ENCODE peak calls at places on chromosomes 1 and 21, in six cellular contexts. H is iris pigment epithelial cell; Y is AG10803; B is NCI-H748 treated with DMSO at 0.1 percent for 48 hours; V is stimulated activated CD4-positive, alpha-beta T cell treated with anti-CD3 and anti-CD28 coated beads, Interleukin-1b, Interleukin-23, amount 100 ng/mL, for 24 hours; F is EH. N is an unnamed sample.

GRCh38 chr1:214615111-214615510 is 12.1 kb downstream of the CENPF start:
- DNase-seq in H (peak; percentile 55), F (peak; percentile 47), B (no peak), V (no peak), Y (no peak), N (no peak)

GRCh38 chr1:119613769-119614358 is 34.2 kb downstream of the ZNF697 start:
- DNase-seq in F (peak; percentile 87), V (peak; percentile 36), Y (peak; percentile 83), H (peak; percentile 79), B (peak; percentile 73), N (peak; percentile 93)

GRCh38 chr1:149899460-149900284 is at the start of gene BOLA1:
- DNase-seq in H (peak; percentile 94), V (peak; percentile 53), F (peak; percentile 93), B (peak; percentile 90), Y (peak; percentile 80), N (peak; percentile 81)

GRCh38 chr1:94725566-94725965 is 94.6 kb upstream of the SLC44A3 start:
- DNase-seq in V (no peak), Y (no peak), B (no peak), H (peak; percentile 45), F (peak; percentile 54), N (no peak)

GRCh38 chr1:226602186-226603029 is 53.8 kb downstream of the STUM start:
- DNase-seq in F (peak; percentile 82), Y (peak; percentile 98), V (no peak), B (no peak), H (peak; percentile 46), N (no peak)

GRCh38 chr21:36694041-36694515 is 4.8 kb upstream of the SIM2 start:
- DNase-seq in F (no peak), V (no peak), Y (no peak), B (no peak), H (no peak), N (peak; percentile 9)

GRCh38 chr21:27581168-27581567 is 614.3 kb upstream of the ADAMTS5 start:
- DNase-seq in F (peak; percentile 54), B (no peak), Y (peak; percentile 49), H (peak; percentile 55), V (no peak), N (no peak)

GRCh38 chr1:12505639-12506311 is 112.2 kb downstream of the DHRS3 start:
- DNase-seq in B (no peak), V (no peak), H (no peak), Y (no peak), F (no peak), N (no peak)

GRCh38 chr1:155910621-155911121 is 478 bp downstream of the RIT1 start:
- DNase-seq in F (peak; percentile 58), B (peak; percentile 18), Y (no peak), V (no peak), H (peak; percentile 44), N (peak; percentile 8)

GRCh38 chr1:43908858-43909257 is 24.7 kb upstream of the ARTN start:
- DNase-seq in Y (no peak), H (no peak), V (no peak), B (no peak), F (peak; percentile 24), N (no peak)

GRCh38 chr21:44700101-44701022 is 3.4 kb downstream of the KRTAP10-12 start:
- DNase-seq in B (no peak), F (no peak), V (no peak), Y (no peak), H (no peak), N (no peak)

GRCh38 chr1:155181371-155182051 is 7.9 kb downstream of the TRIM46 start:
- DNase-seq in V (no peak), B (no peak), H (no peak), F (no peak), Y (no peak), N (no peak)

GRCh38 chr1:185448591-185449186 is 131.6 kb upstream of the IVNS1ABP start:
- DNase-seq in H (peak; percentile 23), V (no peak), Y (peak; percentile 8), B (no peak), F (peak; percentile 66), N (no peak)

GRCh38 chr1:22024485-22025367 is 23.3 kb downstream of the CELA3A start:
- DNase-seq in B (peak; percentile 76), Y (peak; percentile 67), H (peak; percentile 87), V (peak; percentile 40), F (peak; percentile 83), N (no peak)

N was measured in neural crest cell.